ENCODE peak calls at places on chromosomes 11 and 22, in ten cellular contexts. K, T, Z, E, J, R, A, X, H and V are unnamed samples.

GRCh38 chr11:65503606-65503922 is 4.7 kb downstream of the MALAT1 start:
- DNase-seq in K (no peak), T (no peak), Z (no peak), E (no peak), J (no peak), R (no peak), A (no peak), X (no peak), H (no peak), V (no peak)

GRCh38 chr11:99979052-99979451 is 708.0 kb upstream of the ARHGAP42 start:
- DNase-seq in K (no peak), T (peak), Z (no peak), E (no peak), J (no peak), R (no peak), A (no peak), X (no peak), H (no peak), V (no peak)

GRCh38 chr11:46381046-46381835 is at the start of gene MDK:
- DNase-seq in K (no peak), T (peak), Z (peak), E (no peak), J (no peak), R (no peak), A (no peak), X (no peak), H (no peak), V (no peak)

GRCh38 chr22:19036229-19036522 is 86.0 kb downstream of the DGCR2 start:
- DNase-seq in K (no peak), T (no peak), Z (no peak), E (no peak), J (no peak), R (no peak), A (no peak), X (no peak), H (no peak), V (no peak)

GRCh38 chr11:106156290-106156937 is 79.0 kb downstream of the AASDHPPT start:
- DNase-seq in K (no peak), T (peak), Z (no peak), E (no peak), J (no peak), R (peak), A (no peak), X (no peak), H (no peak), V (no peak)

GRCh38 chr11:22681281-22681812 is 14.9 kb downstream of the GAS2 start:
- DNase-seq in K (no peak), T (no peak), Z (no peak), E (no peak), J (no peak), R (no peak), A (no peak), X (no peak), H (no peak), V (no peak)

GRCh38 chr11:113895367-113896155 is 9.0 kb upstream of the HTR3B start:
- DNase-seq in K (no peak), T (peak), Z (no peak), E (no peak), J (no peak), R (no peak), A (no peak), X (no peak), H (no peak), V (no peak)

GRCh38 chr11:67272327-67273259 is 6.3 kb downstream of the GRK2 start:
- DNase-seq in K (no peak), T (no peak), Z (peak), E (no peak), J (no peak), R (no peak), A (no peak), X (peak), H (peak), V (no peak)

GRCh38 chr22:41478891-41479521 is 10.1 kb downstream of the ACO2 start:
- DNase-seq in K (no peak), T (no peak), Z (peak), E (no peak), J (no peak), R (peak), A (no peak), X (no peak), H (peak), V (no peak)

GRCh38 chr22:20051927-20052308 is 28.1 kb upstream of the DGCR8 start:
- DNase-seq in K (no peak), T (no peak), Z (no peak), E (no peak), J (no peak), R (no peak), A (no peak), X (no peak), H (no peak), V (no peak)

GRCh38 chr11:47566166-47566546 is 757 bp downstream of the PTPMT1 start:
- DNase-seq in K (no peak), T (no peak), Z (no peak), E (no peak), J (no peak), R (no peak), A (no peak), X (no peak), H (no peak), V (no peak)

GRCh38 chr11:68213555-68214172 is 568 bp upstream of the KMT5B start:
- DNase-seq in K (peak), T (peak), Z (peak), E (peak), J (peak), R (peak), A (peak), X (peak), H (peak), V (peak)

GRCh38 chr11:94774345-94774744 is 6.2 kb downstream of the AMOTL1 start:
- DNase-seq in K (no peak), T (no peak), Z (no peak), E (no peak), J (no peak), R (peak), A (no peak), X (no peak), H (no peak), V (no peak)

GRCh38 chr11:110433393-110434333 is 3.9 kb downstream of the FDX1 start:
- DNase-seq in K (no peak), T (peak), Z (no peak), E (no peak), J (no peak), R (peak), A (no peak), X (no peak), H (no peak), V (no peak)